ENCODE peak calls at places on chromosomes 6 and 20, in four cellular contexts. Q is CD8-positive, alpha-beta T cell; S is ovary; T is lung. K is an unnamed sample. For H3K4me1 and H3K27me3, the result is how much of the 10 kb centered on the place peaks cover.

GRCh38 chr6:20833881-20834515 is 299.7 kb downstream of the CDKAL1 start:
- DNase-seq in Q (no peak), S (no peak), T (no peak), K (no peak)

GRCh38 chr6:70119218-70119835 is 183.6 kb downstream of the COL9A1 start:
- DNase-seq in Q (no peak), S (no peak), T (no peak), K (no peak)

GRCh38 chr6:155561262-155561970 is 105.8 kb upstream of the NOX3 start:
- DNase-seq in Q (no peak), S (no peak), T (no peak), K (no peak)

GRCh38 chr6:42420741-42421140 is 31.0 kb downstream of the TRERF1 start:
- DNase-seq in Q (no peak), S (no peak), T (no peak), K (no peak)

GRCh38 chr20:23826541-23827018 is at the start of gene CST2:
- DNase-seq in Q (no peak), S (no peak), T (no peak), K (no peak)

GRCh38 chr6:16635810-16636602 is 125.3 kb downstream of the ATXN1 start:
- DNase-seq in Q (no peak), S (no peak), T (no peak), K (no peak)

GRCh38 chr20:32589256-32589655 is 4.1 kb upstream of the NOL4L start:
- DNase-seq in Q (no peak), S (no peak), T (no peak), K (no peak)

GRCh38 chr6:1191141-1191630 is 120.7 kb upstream of the FOXQ1 start:
- DNase-seq in Q (no peak), S (no peak), T (no peak), K (no peak)

GRCh38 chr20:3909952-3910366 is 20.8 kb downstream of the PANK2 start:
- DNase-seq in Q (no peak), S (no peak), T (no peak), K (no peak)

GRCh38 chr6:163405412-163406309 is 8.9 kb upstream of the QKI start:
- DNase-seq in Q (peak), S (peak), T (peak), K (peak)

GRCh38 chr20:41004561-41005360 is 23.9 kb upstream of the TOP1 start:
- DNase-seq in Q (no peak), S (no peak), T (no peak), K (no peak)

GRCh38 chr20:49990310-49990720 is 7.5 kb downstream of the SNAI1 start:
- DNase-seq in Q (no peak), S (no peak), T (no peak), K (no peak)

GRCh38 chr6:168192901-168193815 is 114.1 kb upstream of the FRMD1 start:
- DNase-seq in Q (no peak), S (no peak), T (no peak), K (no peak)

GRCh38 chr6:163460307-163460782 is 45.8 kb downstream of the QKI start:
- DNase-seq in Q (no peak), S (no peak), T (no peak), K (peak)

GRCh38 chr20:43043887-43044286 is 145.8 kb downstream of the PTPRT start:
- DNase-seq in Q (no peak), S (no peak), T (no peak), K (no peak)

GRCh38 chr20:45308078-45308778 is at the start of gene MATN4:
- DNase-seq in Q (no peak), S (no peak), T (peak), K (no peak)

GRCh38 chr20:25504366-25505135 is 80.8 kb downstream of the NINL start:
- DNase-seq in Q (no peak), S (no peak), T (no peak), K (no peak)

GRCh38 chr20:38752029-38752428 is 3.8 kb downstream of the ACTR5 start:
- DNase-seq in Q (no peak), S (no peak), T (no peak), K (no peak)

GRCh38 chr6:119355157-119355556 is 5.6 kb upstream of the MAN1A1 start:
- DNase-seq in Q (no peak), S (no peak), T (no peak), K (no peak)

GRCh38 chr6:90233994-90234393 is 62.6 kb downstream of the BACH2 start:
- DNase-seq in Q (peak), S (no peak), T (no peak), K (peak)

GRCh38 chr6:29834564-29835436 is 7.2 kb downstream of the HLA-G start:
- DNase-seq in Q (peak), S (no peak), T (no peak), K (peak)

GRCh38 chr6:30790734-30791383 is 46.5 kb upstream of the IER3 start:
- DNase-seq in Q (no peak), S (no peak), T (no peak), K (no peak)

GRCh38 chr20:3146732-3147341 is 12.8 kb downstream of the FASTKD5 start:
- DNase-seq in Q (no peak), S (no peak), T (no peak), K (no peak)

GRCh38 chr20:19617256-19617655 is 140.8 kb upstream of the RIN2 start:
- DNase-seq in Q (no peak), S (no peak), T (no peak), K (no peak)

GRCh38 chr6:142537612-142538478 is 236.0 kb downstream of the ADGRG6 start:
- DNase-seq in Q (no peak), S (no peak), T (no peak), K (no peak)

GRCh38 chr6:96626749-96627353 is 63.9 kb downstream of the FHL5 start:
- DNase-seq in Q (no peak), S (no peak), T (no peak), K (no peak)

GRCh38 chr20:47865912-47866311 is 80.6 kb upstream of the SULF2 start:
- DNase-seq in Q (no peak), S (no peak), T (no peak), K (no peak)

GRCh38 chr6:39776581-39776980 is 15.6 kb upstream of the DAAM2 start:
- DNase-seq in Q (no peak), S (no peak), T (no peak), K (no peak)

GRCh38 chr6:32223258-32224235 is at the start of gene NOTCH4:
- DNase-seq in Q (no peak), S (no peak), T (no peak), K (no peak)

GRCh38 chr6:136401749-136402148 is 112.1 kb upstream of the BCLAF1 start:
- DNase-seq in Q (no peak), S (no peak), T (no peak), K (no peak)

GRCh38 chr6:1251198-1252155 is 60.4 kb upstream of the FOXQ1 start:
- DNase-seq in Q (no peak), S (no peak), T (no peak), K (no peak)

GRCh38 chr20:61931476-61932198 is 134.0 kb downstream of the TAF4 start:
- DNase-seq in Q (no peak), S (peak), T (no peak), K (no peak)

GRCh38 chr6:18221288-18221615 is 43.1 kb downstream of the DEK start:
- DNase-seq in Q (no peak), S (no peak), T (no peak), K (no peak)

GRCh38 chr6:45714795-45715507 is 300.7 kb downstream of the CLIC5 start:
- DNase-seq in Q (peak), S (peak), T (peak), K (peak)

GRCh38 chr20:31515072-31515774 is 981 bp downstream of the HM13 start:
- DNase-seq in Q (no peak), S (no peak), T (no peak), K (no peak)
- H3K4me1 ChIP-seq in Q (under half), S (under half), T (under half), K (under half)

GRCh38 chr20:14757728-14758127 is 420.3 kb upstream of the FLRT3 start:
- DNase-seq in Q (no peak), S (no peak), T (no peak), K (no peak)
- H3K4me3 ChIP-seq in Q (no peak), S (no peak), T (no peak), K (no peak)

GRCh38 chr6:80179691-80180090 is 73.2 kb downstream of the BCKDHB start:
- DNase-seq in Q (no peak), S (no peak), T (no peak), K (peak)
- H3K27me3 ChIP-seq in Q (under half), S (under half), T (under half), K (under half)

GRCh38 chr6:148465011-148465335 is 122.3 kb downstream of the SASH1 start:
- DNase-seq in Q (no peak), S (no peak), T (no peak), K (no peak)
- H3K4me1 ChIP-seq in Q (under half), S (under half), T (under half), K (under half)

GRCh38 chr6:135325624-135326424 is 144.7 kb downstream of the MYB start:
- DNase-seq in Q (no peak), S (no peak), T (no peak), K (no peak)
- H3K4me3 ChIP-seq in Q (no peak), S (no peak), T (no peak), K (no peak)

DNA sequence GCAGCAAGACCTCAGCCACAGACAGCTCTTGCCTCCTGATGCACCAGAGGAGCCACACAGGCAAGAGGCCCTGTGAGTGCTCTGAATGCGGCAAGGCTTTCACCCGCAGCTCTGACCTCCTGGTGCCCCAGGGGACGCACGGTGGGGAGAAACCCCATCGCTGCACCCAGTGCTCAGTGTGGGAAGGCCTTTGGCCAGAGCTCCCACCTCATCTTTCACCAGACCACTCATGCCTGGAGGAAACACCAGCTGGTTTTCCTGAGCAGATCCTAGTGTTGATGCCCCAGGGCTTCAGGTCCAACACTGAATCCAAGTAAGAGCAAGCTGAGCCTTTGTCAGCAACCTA is 37.0 kb upstream of the XRN2 start:
- DNase-seq in Q (no peak), S (no peak), T (no peak), K (no peak)
- H3K27me3 ChIP-seq in Q (under half), S (under half), T (under half), K (under half)